ENCODE peak calls at places on chromosomes 6 and 20, in nine cellular contexts. W is testis, L is tibial nerve, G is PC-3, N is tibial artery, U is WERI-Rb-1, O is IMR-90, R is HCT116, K is heart right ventricle. E is an unnamed sample.

GRCh38 chr20:44017905-44018683 is 103.4 kb downstream of the TOX2 start:
- DNase-seq in W (peak), L (no peak), G (peak), N (peak), U (no peak), O (peak), R (peak), K (peak), E (peak)

GRCh38 chr20:45944965-45945677 is 10.6 kb downstream of the PCIF1 start:
- DNase-seq in W (no peak), L (no peak), G (no peak), N (no peak), U (no peak), O (no peak), R (no peak), K (no peak), E (no peak)

GRCh38 chr6:31058128-31058894 is 48.0 kb downstream of the MUC22 start:
- DNase-seq in W (no peak), L (no peak), G (peak), N (no peak), U (peak), O (peak), R (peak), K (no peak), E (no peak)

GRCh38 chr6:147081210-147081609 is 123.0 kb upstream of the STXBP5 start:
- DNase-seq in W (no peak), L (no peak), G (peak), N (no peak), U (no peak), O (no peak), R (peak), K (no peak), E (no peak)

GRCh38 chr20:39961667-39962066 is 727.4 kb downstream of the MAFB start:
- DNase-seq in W (no peak), L (no peak), G (no peak), N (no peak), U (no peak), O (no peak), R (no peak), K (no peak), E (no peak)

GRCh38 chr6:44548319-44548718 is 160.8 kb downstream of the CDC5L start:
- DNase-seq in W (no peak), L (no peak), G (no peak), N (no peak), U (no peak), O (no peak), R (no peak), K (no peak), E (no peak)

GRCh38 chr6:155340464-155341129 is 26.3 kb upstream of the TFB1M start:
- DNase-seq in W (no peak), L (no peak), G (peak), N (no peak), U (no peak), O (peak), R (peak), K (no peak), E (no peak)

GRCh38 chr6:163731215-163732013 is 316.9 kb downstream of the QKI start:
- DNase-seq in W (no peak), L (no peak), G (no peak), N (no peak), U (no peak), O (no peak), R (no peak), K (no peak), E (no peak)

GRCh38 chr20:13857304-13857703 is 72.5 kb downstream of the NDUFAF5 start:
- DNase-seq in W (no peak), L (no peak), G (no peak), N (no peak), U (peak), O (no peak), R (no peak), K (peak), E (no peak)

GRCh38 chr6:157690441-157691210 is 132.4 kb upstream of the SNX9 start:
- DNase-seq in W (no peak), L (no peak), G (no peak), N (no peak), U (no peak), O (no peak), R (no peak), K (no peak), E (no peak)

GRCh38 chr6:33375143-33375649 is 16.4 kb upstream of the KIFC1 start:
- DNase-seq in W (peak), L (peak), G (peak), N (peak), U (no peak), O (peak), R (no peak), K (peak), E (peak)

GRCh38 chr6:87922947-87923330 is 124.7 kb upstream of the SPACA1 start:
- DNase-seq in W (no peak), L (no peak), G (no peak), N (no peak), U (no peak), O (no peak), R (no peak), K (no peak), E (no peak)

GRCh38 chr6:165895421-165896165 is 232.6 kb upstream of the PDE10A start:
- DNase-seq in W (no peak), L (no peak), G (no peak), N (no peak), U (no peak), O (no peak), R (no peak), K (no peak), E (no peak)

GRCh38 chr6:150145830-150146229 is 3.0 kb downstream of the PPP1R14C start:
- DNase-seq in W (no peak), L (no peak), G (peak), N (no peak), U (no peak), O (no peak), R (no peak), K (no peak), E (no peak)

GRCh38 chr6:86581833-86582232 is 355.5 kb upstream of the HTR1E start:
- DNase-seq in W (no peak), L (no peak), G (peak), N (no peak), U (no peak), O (no peak), R (peak), K (no peak), E (no peak)

GRCh38 chr6:147507162-147508072 is 1.1 kb upstream of the SAMD5 start:
- DNase-seq in W (peak), L (no peak), G (peak), N (peak), U (peak), O (no peak), R (no peak), K (no peak), E (no peak)

GRCh38 chr20:8542115-8542486 is 410.0 kb downstream of the PLCB1 start:
- DNase-seq in W (no peak), L (no peak), G (no peak), N (no peak), U (no peak), O (no peak), R (no peak), K (no peak), E (no peak)

DNA sequence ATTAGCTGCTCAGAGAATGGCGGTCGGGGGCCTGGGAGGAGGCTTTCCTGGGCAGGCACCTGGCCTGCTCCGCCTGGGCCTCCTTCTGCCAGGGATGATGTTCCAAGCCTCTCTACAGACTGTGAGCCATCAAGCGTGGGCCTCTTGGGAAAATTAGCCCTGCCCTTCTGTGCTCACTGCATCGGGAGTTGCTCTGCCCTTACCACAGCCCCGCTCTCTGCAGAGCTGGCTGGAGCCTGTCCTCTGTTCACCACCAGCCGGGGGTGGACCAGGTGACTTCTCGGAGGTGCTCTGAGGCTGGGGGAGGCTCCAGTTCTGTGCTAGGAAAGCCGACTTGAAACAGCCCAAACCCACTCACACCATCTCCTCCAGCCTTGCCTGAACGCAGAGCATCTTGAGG is 24.2 kb downstream of the MDGA1 start:
- DNase-seq in W (no peak), L (no peak), G (no peak), N (no peak), U (no peak), O (no peak), R (no peak), K (no peak), E (no peak)
- TF ChIP-seq CTCF in W (no peak), L (no peak), G (no peak), N (no peak), U (no peak), O (no peak), R (no peak), K (no peak), E (no peak)

GRCh38 chr20:1802385-1803215 is 92.6 kb upstream of the SIRPA start:
- DNase-seq in W (peak), L (no peak), G (peak), N (peak), U (peak), O (peak), R (no peak), K (peak), E (no peak)
- H3K4me3 ChIP-seq in W (peak), L (peak), G (peak), N (peak), U (peak), O (peak), R (peak), K (peak), E (peak)

GRCh38 chr20:3658708-3659491 is 4.3 kb downstream of the GFRA4 start:
- DNase-seq in W (no peak), L (no peak), G (no peak), N (no peak), U (no peak), O (no peak), R (no peak), K (no peak), E (no peak)

GRCh38 chr20:3661060-3661820 is 2.0 kb downstream of the GFRA4 start:
- DNase-seq in W (no peak), L (no peak), G (no peak), N (peak), U (peak), O (no peak), R (no peak), K (no peak), E (peak)

GRCh38 chr20:3660262-3661059 is 2.7 kb downstream of the GFRA4 start:
- DNase-seq in W (no peak), L (no peak), G (no peak), N (peak), U (peak), O (no peak), R (no peak), K (no peak), E (no peak)

GRCh38 chr20:3658019-3658707 is 5.0 kb downstream of the GFRA4 start:
- DNase-seq in W (no peak), L (no peak), G (no peak), N (no peak), U (no peak), O (no peak), R (no peak), K (no peak), E (peak)

GRCh38 chr20:3659492-3660261 is 3.5 kb downstream of the GFRA4 start:
- DNase-seq in W (no peak), L (no peak), G (no peak), N (no peak), U (peak), O (no peak), R (no peak), K (no peak), E (peak)
- TF ChIP-seq CTCF in W (no peak), L (no peak), G (no peak), N (no peak), U (peak), O (no peak), R (no peak), K (no peak), E (no peak)

GRCh38 chr6:221531-222349 is 70.5 kb upstream of the DUSP22 start:
- DNase-seq in W (no peak), L (no peak), G (peak), N (no peak), U (no peak), O (peak), R (no peak), K (no peak), E (no peak)

GRCh38 chr6:220312-220711 is 72.0 kb upstream of the DUSP22 start:
- DNase-seq in W (no peak), L (no peak), G (no peak), N (no peak), U (no peak), O (no peak), R (no peak), K (no peak), E (no peak)

GRCh38 chr6:222468-222867 is 69.8 kb upstream of the DUSP22 start:
- DNase-seq in W (no peak), L (no peak), G (no peak), N (no peak), U (no peak), O (no peak), R (no peak), K (no peak), E (no peak)

GRCh38 chr6:219641-220198 is 72.6 kb upstream of the DUSP22 start:
- DNase-seq in W (peak), L (peak), G (peak), N (peak), U (no peak), O (peak), R (no peak), K (peak), E (peak)

DNA sequence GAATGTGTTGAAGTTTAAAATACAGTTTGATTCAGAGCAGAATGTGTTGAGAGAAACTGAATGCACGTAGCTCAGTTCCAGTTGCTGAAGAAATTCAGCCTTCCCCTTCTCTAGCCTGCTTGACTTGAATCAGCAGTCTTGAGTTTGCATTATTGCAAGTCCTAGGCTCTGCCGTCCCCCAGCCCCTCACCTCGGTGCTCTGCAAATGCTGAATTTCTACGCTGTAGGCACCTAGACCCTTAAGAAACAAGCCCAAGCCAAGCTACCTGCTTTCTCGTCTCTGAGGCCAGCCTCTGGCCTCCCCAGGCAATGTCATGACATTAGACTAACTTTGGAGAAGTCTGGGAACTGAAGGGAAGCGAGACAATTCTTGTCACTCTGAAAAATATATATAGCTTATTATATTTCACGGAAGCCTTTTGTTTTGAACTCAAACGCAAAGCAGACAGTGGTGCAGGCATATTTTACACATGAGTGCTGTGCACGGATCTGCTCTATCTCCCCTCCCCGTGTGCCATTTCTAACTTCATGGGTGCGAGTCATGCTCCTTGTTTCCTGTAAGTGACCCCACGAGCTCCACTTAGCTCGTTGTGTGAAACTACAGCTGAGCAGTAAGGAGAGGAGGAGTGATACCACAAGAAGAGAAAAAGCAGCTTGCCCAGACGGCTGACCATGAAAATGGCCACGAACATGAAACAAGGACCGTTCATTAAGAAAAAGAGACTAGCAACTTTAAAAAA is 71.4 kb upstream of the DUSP22 start:
- DNase-seq in W (no peak), L (no peak), G (peak), N (no peak), U (no peak), O (peak), R (no peak), K (no peak), E (no peak)
- H3K4me3 ChIP-seq in W (no peak), L (no peak), G (no peak), N (no peak), U (no peak), O (no peak), R (no peak), K (no peak), E (no peak)

DNA sequence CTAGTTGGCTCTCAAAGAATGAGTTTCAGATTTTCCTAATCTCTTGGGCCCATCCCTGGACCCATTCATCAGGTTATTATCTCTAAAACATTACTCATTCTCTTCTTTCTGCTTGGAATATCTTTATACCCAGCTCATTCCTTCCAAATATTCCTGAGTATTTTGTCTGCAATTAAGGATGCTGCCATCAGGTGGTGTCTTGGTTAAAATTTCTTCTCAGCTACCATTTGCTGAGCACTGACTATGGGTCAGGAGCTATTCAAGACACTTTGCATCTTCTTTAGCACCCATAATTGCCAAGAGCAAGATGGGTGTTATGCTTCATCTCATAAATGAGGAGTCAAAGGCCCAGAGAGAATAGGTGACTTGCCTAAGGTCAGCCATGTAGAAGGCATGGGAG is 8.4 kb downstream of the SUN5 start:
- DNase-seq in W (no peak), L (no peak), G (no peak), N (no peak), U (no peak), O (no peak), R (no peak), K (no peak), E (no peak)
- TF ChIP-seq CTCF in W (no peak), L (no peak), G (peak), N (no peak), U (peak), O (no peak), R (no peak), K (no peak), E (no peak)